ENCODE peak calls at places on chromosomes 6 and 20, in seven cellular contexts. C, R, Z, X, K, Y and Q are unnamed samples.

GRCh38 chr6:161922631-161923119 is 648.8 kb upstream of the AGPAT4 start:
- DNase-seq in C (peak; percentile 42), R (peak; percentile 70), Z (peak; percentile 2), X (peak; percentile 75), K (no peak), Y (no peak), Q (no peak)

GRCh38 chr20:9407805-9408421 is 106.5 kb upstream of the LAMP5 start:
- DNase-seq in C (peak; percentile 81), R (peak; percentile 60), Z (peak; percentile 42), X (peak; percentile 72), K (no peak), Y (no peak), Q (no peak)

GRCh38 chr6:119313937-119314893 is 35.3 kb downstream of the MAN1A1 start:
- DNase-seq in C (no peak), R (peak; percentile 81), Z (no peak), X (no peak), K (no peak), Y (no peak), Q (no peak)

GRCh38 chr6:10413850-10414765 is 766 bp downstream of the TFAP2A start:
- DNase-seq in C (peak; percentile 28), R (no peak), Z (no peak), X (peak; percentile 63), K (no peak), Y (no peak), Q (no peak)

GRCh38 chr6:93036835-93037234 is 382.5 kb downstream of the EPHA7 start:
- DNase-seq in C (peak; percentile 43), R (peak; percentile 3), Z (no peak), X (peak; percentile 46), K (no peak), Y (no peak), Q (no peak)

GRCh38 chr6:79224005-79224404 is 10.5 kb downstream of the HMGN3 start:
- DNase-seq in C (no peak), R (no peak), Z (no peak), X (no peak), K (no peak), Y (no peak), Q (no peak)

GRCh38 chr6:4316867-4317400 is 181.6 kb upstream of the ECI2 start:
- DNase-seq in C (peak; percentile 91), R (peak; percentile 85), Z (no peak), X (no peak), K (no peak), Y (no peak), Q (no peak)

GRCh38 chr20:22796465-22797077 is 212.2 kb upstream of the FOXA2 start:
- DNase-seq in C (peak; percentile 59), R (no peak), Z (no peak), X (no peak), K (no peak), Y (no peak), Q (no peak)

GRCh38 chr20:680638-681037 is 5.0 kb upstream of the SCRT2 start:
- DNase-seq in C (no peak), R (no peak), Z (no peak), X (no peak), K (no peak), Y (no peak), Q (no peak)

GRCh38 chr6:99282479-99283062 is 66.9 kb downstream of the FAXC start:
- DNase-seq in C (peak; percentile 35), R (peak; percentile 9), Z (no peak), X (peak; percentile 41), K (no peak), Y (no peak), Q (no peak)

GRCh38 chr6:14549319-14549770 is 431.8 kb downstream of the CD83 start:
- DNase-seq in C (no peak), R (no peak), Z (peak; percentile 19), X (peak; percentile 86), K (no peak), Y (no peak), Q (no peak)

GRCh38 chr6:53861543-53861942 is 66.7 kb downstream of the LRRC1 start:
- DNase-seq in C (no peak), R (no peak), Z (no peak), X (no peak), K (no peak), Y (no peak), Q (no peak)

GRCh38 chr20:24994186-24994465 is 1.6 kb upstream of the APMAP start:
- DNase-seq in C (no peak), R (no peak), Z (no peak), X (no peak), K (no peak), Y (no peak), Q (no peak)

GRCh38 chr6:52312461-52312860 is 27.9 kb upstream of the MCM3 start:
- DNase-seq in C (no peak), R (no peak), Z (no peak), X (no peak), K (no peak), Y (no peak), Q (no peak)

GRCh38 chr6:147109707-147110106 is 94.5 kb upstream of the STXBP5 start:
- DNase-seq in C (no peak), R (no peak), Z (no peak), X (no peak), K (no peak), Y (no peak), Q (no peak)

GRCh38 chr20:5000263-5001173 is 792 bp downstream of the SLC23A2 start:
- DNase-seq in C (no peak), R (no peak), Z (peak; percentile 37), X (peak; percentile 58), K (peak; percentile 10), Y (no peak), Q (no peak)

GRCh38 chr20:12171927-12172581 is 254.4 kb downstream of the BTBD3 start:
- DNase-seq in C (peak; percentile 92), R (peak; percentile 86), Z (no peak), X (no peak), K (no peak), Y (no peak), Q (no peak)

GRCh38 chr6:44126320-44127149 is 717 bp downstream of the MRPL14 start:
- DNase-seq in C (peak; percentile 73), R (peak; percentile 30), Z (no peak), X (peak; percentile 53), K (no peak), Y (peak; percentile 69), Q (no peak)